ENCODE peak calls at places on chromosomes 7 and 10, in four cellular contexts. One of them, this sample, is unnamed.

GRCh38 chr10:77827383-77827782 is 99.2 kb downstream of the DLG5 start:
- DNase-seq in neuronal stem cell: no peak
- DNase-seq in fibroblast of lung: no peak
- DNase-seq in fibroblast of mammary gland: no peak
- DNase-seq in this sample: no peak

GRCh38 chr10:96556003-96556402 is 30.8 kb downstream of the TM9SF3 start:
- DNase-seq in fibroblast of mammary gland: peak; percentile 20
- DNase-seq in neuronal stem cell: no peak
- DNase-seq in fibroblast of lung: peak; percentile 7
- DNase-seq in this sample: no peak

GRCh38 chr7:45163692-45164052 is 6.1 kb downstream of the RAMP3 start:
- DNase-seq in neuronal stem cell: no peak
- DNase-seq in fibroblast of lung: no peak
- DNase-seq in fibroblast of mammary gland: no peak
- DNase-seq in this sample: no peak

GRCh38 chr7:121945066-121945848 is 72.3 kb downstream of the PTPRZ1 start:
- DNase-seq in fibroblast of lung: peak; percentile 1
- DNase-seq in neuronal stem cell: no peak
- DNase-seq in fibroblast of mammary gland: no peak
- DNase-seq in this sample: peak; percentile 80

GRCh38 chr10:76033457-76034196 is 602.2 kb downstream of the LRMDA start:
- DNase-seq in fibroblast of mammary gland: peak; percentile 72
- DNase-seq in fibroblast of lung: peak; percentile 78
- DNase-seq in neuronal stem cell: no peak
- DNase-seq in this sample: no peak

GRCh38 chr10:90484518-90484917 is 373.3 kb downstream of the HTR7 start:
- DNase-seq in neuronal stem cell: no peak
- DNase-seq in fibroblast of lung: no peak
- DNase-seq in fibroblast of mammary gland: peak; percentile 42
- DNase-seq in this sample: peak; percentile 86

GRCh38 chr10:59906417-59907202 is at the start of gene CCDC6:
- DNase-seq in neuronal stem cell: peak; percentile 89
- DNase-seq in fibroblast of lung: peak; percentile 92
- DNase-seq in fibroblast of mammary gland: peak; percentile 86
- DNase-seq in this sample: peak; percentile 92

GRCh38 chr7:104922187-104923009 is 91.6 kb upstream of the KMT2E start:
- DNase-seq in neuronal stem cell: no peak
- DNase-seq in fibroblast of lung: peak; percentile 65
- DNase-seq in fibroblast of mammary gland: peak; percentile 76
- DNase-seq in this sample: no peak

GRCh38 chr7:42069625-42070024 is 167.4 kb downstream of the GLI3 start:
- DNase-seq in fibroblast of mammary gland: no peak
- DNase-seq in neuronal stem cell: no peak
- DNase-seq in fibroblast of lung: no peak
- DNase-seq in this sample: no peak

GRCh38 chr10:119821172-119821571 is 51.5 kb downstream of the MCMBP start:
- DNase-seq in neuronal stem cell: no peak
- DNase-seq in fibroblast of mammary gland: no peak
- DNase-seq in fibroblast of lung: no peak
- DNase-seq in this sample: no peak

GRCh38 chr7:157997080-157997440 is 590.6 kb downstream of the PTPRN2 start:
- DNase-seq in neuronal stem cell: no peak
- DNase-seq in fibroblast of mammary gland: no peak
- DNase-seq in fibroblast of lung: no peak
- DNase-seq in this sample: no peak

GRCh38 chr10:11011966-11012365 is 5.7 kb upstream of the CELF2 start:
- DNase-seq in neuronal stem cell: no peak
- DNase-seq in fibroblast of mammary gland: no peak
- DNase-seq in fibroblast of lung: no peak
- DNase-seq in this sample: no peak

GRCh38 chr7:45651540-45651939 is 77.4 kb downstream of the ADCY1 start:
- DNase-seq in fibroblast of lung: no peak
- DNase-seq in neuronal stem cell: no peak
- DNase-seq in fibroblast of mammary gland: no peak
- DNase-seq in this sample: no peak

GRCh38 chr7:9846902-9847301 is 1126.8 kb upstream of the PHF14 start:
- DNase-seq in fibroblast of mammary gland: no peak
- DNase-seq in fibroblast of lung: no peak
- DNase-seq in neuronal stem cell: no peak
- DNase-seq in this sample: no peak

GRCh38 chr10:83585686-83586085 is 553.6 kb upstream of the GHITM start:
- DNase-seq in fibroblast of mammary gland: no peak
- DNase-seq in fibroblast of lung: peak; percentile 69
- DNase-seq in neuronal stem cell: no peak
- DNase-seq in this sample: no peak

GRCh38 chr7:25580156-25580555 is 351.9 kb upstream of the NPVF start:
- DNase-seq in neuronal stem cell: no peak
- DNase-seq in fibroblast of lung: no peak
- DNase-seq in fibroblast of mammary gland: no peak
- DNase-seq in this sample: no peak

GRCh38 chr10:43963793-43964425 is 315.2 kb upstream of the ZNF32 start:
- DNase-seq in neuronal stem cell: no peak
- DNase-seq in fibroblast of mammary gland: no peak
- DNase-seq in fibroblast of lung: no peak
- DNase-seq in this sample: no peak

GRCh38 chr7:78020131-78020873 is 221.7 kb downstream of the PHTF2 start:
- DNase-seq in neuronal stem cell: peak; percentile 41
- DNase-seq in fibroblast of lung: peak; percentile 77
- DNase-seq in fibroblast of mammary gland: peak; percentile 89
- DNase-seq in this sample: peak; percentile 60

GRCh38 chr7:36367561-36367889 is 22.1 kb upstream of the ANLN start:
- DNase-seq in fibroblast of mammary gland: no peak
- DNase-seq in fibroblast of lung: no peak
- DNase-seq in neuronal stem cell: no peak
- DNase-seq in this sample: no peak

DNA sequence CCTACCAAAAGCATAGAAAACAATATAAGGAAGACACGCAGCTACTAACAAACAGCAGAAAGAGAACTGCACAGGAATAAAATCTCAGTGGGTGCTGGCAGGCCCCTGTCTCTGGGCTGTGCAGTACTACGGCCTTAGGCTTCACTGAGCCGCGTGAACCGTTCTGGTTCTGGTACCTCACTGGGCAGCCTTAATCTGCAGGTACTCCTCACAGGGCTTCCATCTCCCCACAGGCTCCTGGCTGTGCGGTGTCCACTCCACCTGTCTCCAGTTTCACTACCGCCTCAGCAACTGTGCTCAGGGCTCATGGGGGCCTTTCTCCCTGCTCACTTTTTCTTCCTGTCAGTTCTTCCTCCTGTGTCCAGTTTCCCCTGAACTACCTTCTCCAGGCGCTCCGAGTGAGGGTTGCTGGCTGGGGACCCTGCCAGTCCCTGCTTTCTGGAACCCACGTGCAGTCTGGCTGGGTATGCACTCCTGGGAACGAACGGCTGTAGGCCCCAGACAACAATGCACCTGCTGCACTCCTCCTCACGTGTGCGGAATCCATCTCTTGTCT is 75.7 kb downstream of the VIPR2 start:
- DNase-seq in fibroblast of lung: no peak
- DNase-seq in neuronal stem cell: no peak
- DNase-seq in fibroblast of mammary gland: no peak
- DNase-seq in this sample: no peak
- H3K4me3 ChIP-seq in fibroblast of lung: no peak overlapping the region
- H3K4me3 ChIP-seq in neuronal stem cell: no peak overlapping the region
- H3K4me3 ChIP-seq in fibroblast of mammary gland: no peak overlapping the region
- H3K4me3 ChIP-seq in this sample: no peak overlapping the region

GRCh38 chr7:131489881-131490280 is 66.5 kb downstream of the PODXL start:
- DNase-seq in fibroblast of mammary gland: no peak
- DNase-seq in neuronal stem cell: no peak
- DNase-seq in fibroblast of lung: no peak
- DNase-seq in this sample: no peak
- H3K4me3 ChIP-seq in fibroblast of mammary gland: no peak overlapping the region
- H3K4me3 ChIP-seq in neuronal stem cell: no peak overlapping the region
- H3K4me3 ChIP-seq in fibroblast of lung: no peak overlapping the region
- H3K4me3 ChIP-seq in this sample: no peak overlapping the region

DNA sequence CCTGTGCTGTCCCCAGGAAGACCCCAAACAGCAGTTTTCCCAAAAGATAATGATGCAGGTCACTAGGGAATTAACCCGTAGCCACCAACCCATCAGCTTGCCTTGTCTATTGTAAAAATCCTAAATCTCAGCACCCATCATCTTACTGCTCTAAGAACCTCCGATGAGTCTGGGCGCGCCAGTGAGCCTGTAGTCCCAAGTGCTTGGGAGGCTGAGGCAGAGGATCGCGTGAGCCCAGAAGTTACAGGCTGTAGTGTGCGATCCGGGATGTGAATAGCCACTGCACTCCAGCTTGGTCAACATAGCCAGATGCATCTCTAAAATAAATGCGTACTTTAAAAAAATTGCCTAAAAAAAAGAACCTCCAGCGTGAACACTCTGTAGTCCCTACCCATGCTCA is 951 bp downstream of the AS3MT start:
- DNase-seq in fibroblast of lung: no peak
- DNase-seq in fibroblast of mammary gland: no peak
- DNase-seq in neuronal stem cell: no peak
- DNase-seq in this sample: no peak
- H3K4me3 ChIP-seq in fibroblast of lung: no peak overlapping the region
- H3K4me3 ChIP-seq in fibroblast of mammary gland: peak overlapping the region; percentile 56
- H3K4me3 ChIP-seq in neuronal stem cell: peak overlapping the region; percentile 77
- H3K4me3 ChIP-seq in this sample: no peak overlapping the region

DNA sequence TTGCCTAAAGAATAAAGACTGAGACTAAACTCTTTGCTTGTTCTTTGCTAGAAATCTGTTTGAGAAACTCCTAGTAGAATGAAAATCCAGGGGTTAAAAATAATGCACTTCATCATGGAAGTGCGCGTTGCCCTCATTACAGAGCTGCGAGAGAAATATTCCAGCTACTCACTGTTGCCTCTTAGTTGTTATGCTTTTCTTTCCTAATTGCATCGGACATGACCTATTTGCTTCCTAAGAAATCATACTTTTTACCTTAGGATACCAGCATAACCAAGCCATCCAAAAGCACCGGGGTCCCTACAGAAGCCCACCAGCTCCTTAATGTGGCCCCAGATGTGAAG is 643 bp downstream of the THSD7A start:
- DNase-seq in fibroblast of mammary gland: peak; percentile 2
- DNase-seq in neuronal stem cell: no peak
- DNase-seq in fibroblast of lung: no peak
- DNase-seq in this sample: no peak
- H3K4me3 ChIP-seq in fibroblast of mammary gland: peak overlapping the region; percentile 34
- H3K4me3 ChIP-seq in neuronal stem cell: peak overlapping the region; percentile 85
- H3K4me3 ChIP-seq in fibroblast of lung: peak overlapping the region; percentile 55
- H3K4me3 ChIP-seq in this sample: peak overlapping the region; percentile 41